ENCODE peak calls at places on chromosomes 2 and 18, in six cellular contexts. One of them, this sample, is unnamed.
A peak's percentile ranks its signal among the peaks of the same experiment; 100 is the strongest.

GRCh38 chr2:48532174-48532573 is 2.2 kb downstream of the STON1 start:
- DNase-seq in astrocyte: no peak
- DNase-seq in mucosa of descending colon: no peak
- DNase-seq in cardiac muscle cell: no peak
- DNase-seq in AG09309: no peak
- DNase-seq in heart left ventricle: no peak
- DNase-seq in this sample: no peak

GRCh38 chr2:239499989-239500914 is 99.4 kb upstream of the HDAC4 start:
- DNase-seq in mucosa of descending colon: no peak
- DNase-seq in heart left ventricle: no peak
- DNase-seq in AG09309: no peak
- DNase-seq in cardiac muscle cell: peak; percentile 36
- DNase-seq in astrocyte: peak; percentile 18
- DNase-seq in this sample: peak; percentile 39

GRCh38 chr2:31208240-31208639 is 9.1 kb downstream of the CAPN14 start:
- DNase-seq in AG09309: no peak
- DNase-seq in astrocyte: no peak
- DNase-seq in mucosa of descending colon: no peak
- DNase-seq in heart left ventricle: no peak
- DNase-seq in cardiac muscle cell: no peak
- DNase-seq in this sample: no peak

GRCh38 chr2:9473985-9474360 is 378 bp upstream of the IAH1 start:
- DNase-seq in AG09309: no peak
- DNase-seq in cardiac muscle cell: peak; percentile 52
- DNase-seq in heart left ventricle: peak; percentile 35
- DNase-seq in mucosa of descending colon: peak; percentile 64
- DNase-seq in astrocyte: no peak
- DNase-seq in this sample: peak; percentile 37

GRCh38 chr2:135607561-135607960 is 76.3 kb downstream of the R3HDM1 start:
- DNase-seq in AG09309: no peak
- DNase-seq in cardiac muscle cell: peak; percentile 57
- DNase-seq in mucosa of descending colon: no peak
- DNase-seq in astrocyte: peak; percentile 13
- DNase-seq in heart left ventricle: no peak
- DNase-seq in this sample: peak; percentile 61

GRCh38 chr2:207403950-207404349 is 125.8 kb upstream of the CREB1 start:
- DNase-seq in mucosa of descending colon: no peak
- DNase-seq in cardiac muscle cell: peak; percentile 10
- DNase-seq in heart left ventricle: no peak
- DNase-seq in AG09309: no peak
- DNase-seq in astrocyte: peak; percentile 74
- DNase-seq in this sample: peak; percentile 24

GRCh38 chr18:71597219-71597618 is 946.9 kb downstream of the CBLN2 start:
- DNase-seq in mucosa of descending colon: no peak
- DNase-seq in cardiac muscle cell: no peak
- DNase-seq in heart left ventricle: no peak
- DNase-seq in astrocyte: no peak
- DNase-seq in AG09309: no peak
- DNase-seq in this sample: no peak

GRCh38 chr2:120847700-120848321 is 112.1 kb downstream of the GLI2 start:
- DNase-seq in AG09309: no peak
- DNase-seq in heart left ventricle: no peak
- DNase-seq in mucosa of descending colon: no peak
- DNase-seq in cardiac muscle cell: peak; percentile 44
- DNase-seq in astrocyte: no peak
- DNase-seq in this sample: peak; percentile 16

GRCh38 chr2:28510184-28510583 is 14.3 kb downstream of the PLB1 start:
- DNase-seq in mucosa of descending colon: no peak
- DNase-seq in AG09309: no peak
- DNase-seq in astrocyte: no peak
- DNase-seq in cardiac muscle cell: peak; percentile 8
- DNase-seq in heart left ventricle: peak; percentile 38
- DNase-seq in this sample: no peak

GRCh38 chr2:235500110-235500760 is 6.4 kb downstream of the AGAP1 start:
- DNase-seq in cardiac muscle cell: no peak
- DNase-seq in astrocyte: no peak
- DNase-seq in heart left ventricle: no peak
- DNase-seq in AG09309: no peak
- DNase-seq in mucosa of descending colon: no peak
- DNase-seq in this sample: no peak

GRCh38 chr18:25834061-25834460 is 256.4 kb downstream of the SS18 start:
- DNase-seq in AG09309: no peak
- DNase-seq in heart left ventricle: no peak
- DNase-seq in astrocyte: no peak
- DNase-seq in mucosa of descending colon: no peak
- DNase-seq in cardiac muscle cell: no peak
- DNase-seq in this sample: no peak

GRCh38 chr2:102770506-102770905 is 8.7 kb downstream of the TMEM182 start:
- DNase-seq in heart left ventricle: no peak
- DNase-seq in mucosa of descending colon: no peak
- DNase-seq in astrocyte: peak; percentile 71
- DNase-seq in cardiac muscle cell: peak; percentile 27
- DNase-seq in AG09309: peak; percentile 11
- DNase-seq in this sample: no peak

GRCh38 chr2:201580486-201580885 is 62.8 kb downstream of the TMEM237 start:
- DNase-seq in mucosa of descending colon: no peak
- DNase-seq in AG09309: peak; percentile 81
- DNase-seq in astrocyte: peak; percentile 78
- DNase-seq in cardiac muscle cell: peak; percentile 95
- DNase-seq in heart left ventricle: no peak
- DNase-seq in this sample: peak; percentile 86

GRCh38 chr2:43022896-43023295 is 203.5 kb downstream of the ZFP36L2 start:
- DNase-seq in AG09309: no peak
- DNase-seq in cardiac muscle cell: no peak
- DNase-seq in heart left ventricle: no peak
- DNase-seq in astrocyte: no peak
- DNase-seq in mucosa of descending colon: no peak
- DNase-seq in this sample: no peak

GRCh38 chr18:23719634-23720201 is 30.5 kb downstream of the LAMA3 start:
- DNase-seq in mucosa of descending colon: no peak
- DNase-seq in AG09309: peak; percentile 98
- DNase-seq in cardiac muscle cell: peak; percentile 96
- DNase-seq in heart left ventricle: no peak
- DNase-seq in astrocyte: peak; percentile 98
- DNase-seq in this sample: peak; percentile 99

GRCh38 chr2:179558010-179558911 is 293.6 kb upstream of the SESTD1 start:
- DNase-seq in cardiac muscle cell: no peak
- DNase-seq in astrocyte: no peak
- DNase-seq in heart left ventricle: no peak
- DNase-seq in mucosa of descending colon: no peak
- DNase-seq in AG09309: no peak
- DNase-seq in this sample: no peak

GRCh38 chr2:142582317-142582716 is 295.1 kb upstream of the KYNU start:
- DNase-seq in AG09309: no peak
- DNase-seq in astrocyte: no peak
- DNase-seq in mucosa of descending colon: no peak
- DNase-seq in heart left ventricle: no peak
- DNase-seq in cardiac muscle cell: no peak
- DNase-seq in this sample: no peak

GRCh38 chr2:207156451-207157161 is 9.1 kb downstream of the KLF7 start:
- DNase-seq in cardiac muscle cell: peak; percentile 36
- DNase-seq in AG09309: no peak
- DNase-seq in heart left ventricle: no peak
- DNase-seq in astrocyte: peak; percentile 37
- DNase-seq in mucosa of descending colon: no peak
- DNase-seq in this sample: no peak

GRCh38 chr2:12652723-12653122 is 64.0 kb upstream of the TRIB2 start:
- DNase-seq in heart left ventricle: peak; percentile 48
- DNase-seq in cardiac muscle cell: no peak
- DNase-seq in AG09309: no peak
- DNase-seq in astrocyte: no peak
- DNase-seq in mucosa of descending colon: no peak
- DNase-seq in this sample: no peak

GRCh38 chr18:31103423-31103822 is 1.2 kb upstream of the DSC2 start:
- DNase-seq in astrocyte: no peak
- DNase-seq in cardiac muscle cell: no peak
- DNase-seq in mucosa of descending colon: no peak
- DNase-seq in AG09309: no peak
- DNase-seq in heart left ventricle: no peak
- DNase-seq in this sample: no peak

GRCh38 chr2:212961255-212961654 is 190.2 kb downstream of the IKZF2 start:
- DNase-seq in cardiac muscle cell: no peak
- DNase-seq in heart left ventricle: no peak
- DNase-seq in astrocyte: no peak
- DNase-seq in AG09309: no peak
- DNase-seq in mucosa of descending colon: no peak
- DNase-seq in this sample: no peak

GRCh38 chr2:203870942-203871341 is 3.4 kb downstream of the CTLA4 start:
- DNase-seq in mucosa of descending colon: no peak
- DNase-seq in cardiac muscle cell: no peak
- DNase-seq in heart left ventricle: no peak
- DNase-seq in astrocyte: no peak
- DNase-seq in AG09309: no peak
- DNase-seq in this sample: no peak

GRCh38 chr2:203870481-203870880 is 2.9 kb downstream of the CTLA4 start:
- DNase-seq in cardiac muscle cell: no peak
- DNase-seq in AG09309: no peak
- DNase-seq in astrocyte: no peak
- DNase-seq in mucosa of descending colon: no peak
- DNase-seq in heart left ventricle: no peak
- DNase-seq in this sample: no peak

GRCh38 chr2:203867561-203868200 is at the start of gene CTLA4:
- DNase-seq in cardiac muscle cell: no peak
- DNase-seq in AG09309: no peak
- DNase-seq in astrocyte: no peak
- DNase-seq in mucosa of descending colon: no peak
- DNase-seq in heart left ventricle: no peak
- DNase-seq in this sample: no peak

GRCh38 chr2:203869610-203870042 is 2.1 kb downstream of the CTLA4 start:
- DNase-seq in heart left ventricle: no peak
- DNase-seq in AG09309: no peak
- DNase-seq in cardiac muscle cell: no peak
- DNase-seq in astrocyte: no peak
- DNase-seq in mucosa of descending colon: no peak
- DNase-seq in this sample: no peak

DNA sequence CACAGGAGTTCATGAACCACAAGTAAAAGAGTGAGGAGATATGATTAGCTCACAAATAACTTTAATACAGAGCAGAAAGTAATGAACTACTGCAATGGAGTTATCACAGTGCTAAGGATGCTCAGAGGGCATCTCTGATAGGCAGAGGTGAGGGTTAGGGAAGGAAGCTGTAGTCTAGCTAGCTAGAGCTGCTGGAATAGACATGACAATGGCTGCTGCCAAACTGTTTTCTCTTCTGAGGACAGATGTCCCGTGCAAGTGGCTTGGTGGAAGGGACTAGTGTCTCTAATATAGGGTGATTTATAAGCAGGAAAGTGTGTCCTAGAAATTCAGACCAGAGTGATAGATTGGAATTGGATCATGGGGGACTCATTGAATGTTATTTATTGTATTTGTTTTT is 1.6 kb downstream of the CTLA4 start:
- DNase-seq in mucosa of descending colon: no peak
- DNase-seq in AG09309: no peak
- DNase-seq in astrocyte: no peak
- DNase-seq in heart left ventricle: no peak
- DNase-seq in cardiac muscle cell: no peak
- DNase-seq in this sample: no peak
- H3K4me3 ChIP-seq in mucosa of descending colon: no peak overlapping the region
- H3K4me3 ChIP-seq in AG09309: no peak overlapping the region
- H3K4me3 ChIP-seq in astrocyte: no peak overlapping the region
- H3K4me3 ChIP-seq in heart left ventricle: no peak overlapping the region
- H3K4me3 ChIP-seq in cardiac muscle cell: no peak overlapping the region
- H3K4me3 ChIP-seq in this sample: no peak overlapping the region

GRCh38 chr18:45724591-45724990 is 610 bp downstream of the SLC14A1 start:
- DNase-seq in cardiac muscle cell: no peak
- DNase-seq in heart left ventricle: no peak
- DNase-seq in mucosa of descending colon: no peak
- DNase-seq in AG09309: no peak
- DNase-seq in astrocyte: peak; percentile 38
- DNase-seq in this sample: peak; percentile 29

GRCh38 chr18:45726603-45727002 is 2.6 kb downstream of the SLC14A1 start:
- DNase-seq in heart left ventricle: no peak
- DNase-seq in cardiac muscle cell: no peak
- DNase-seq in mucosa of descending colon: no peak
- DNase-seq in astrocyte: no peak
- DNase-seq in AG09309: no peak
- DNase-seq in this sample: peak; percentile 39

GRCh38 chr18:45723921-45724320 is at the start of gene SLC14A1:
- DNase-seq in heart left ventricle: no peak
- DNase-seq in astrocyte: no peak
- DNase-seq in mucosa of descending colon: no peak
- DNase-seq in cardiac muscle cell: no peak
- DNase-seq in AG09309: no peak
- DNase-seq in this sample: no peak

GRCh38 chr18:45728341-45729010 is 4.5 kb downstream of the SLC14A1 start:
- DNase-seq in AG09309: peak; percentile 63
- DNase-seq in astrocyte: peak; percentile 89
- DNase-seq in heart left ventricle: no peak
- DNase-seq in mucosa of descending colon: no peak
- DNase-seq in cardiac muscle cell: peak; percentile 51
- DNase-seq in this sample: peak; percentile 68

GRCh38 chr18:45727068-45727467 is 3.1 kb downstream of the SLC14A1 start:
- DNase-seq in AG09309: no peak
- DNase-seq in astrocyte: peak; percentile 59
- DNase-seq in cardiac muscle cell: no peak
- DNase-seq in heart left ventricle: no peak
- DNase-seq in mucosa of descending colon: no peak
- DNase-seq in this sample: peak; percentile 69
- H3K4me3 ChIP-seq in AG09309: no peak overlapping the region
- H3K4me3 ChIP-seq in astrocyte: no peak overlapping the region
- H3K4me3 ChIP-seq in cardiac muscle cell: no peak overlapping the region
- H3K4me3 ChIP-seq in heart left ventricle: no peak overlapping the region
- H3K4me3 ChIP-seq in mucosa of descending colon: no peak overlapping the region
- H3K4me3 ChIP-seq in this sample: no peak overlapping the region

GRCh38 chr18:55478301-55478660 is 109.7 kb downstream of the TCF4 start:
- DNase-seq in astrocyte: no peak
- DNase-seq in AG09309: no peak
- DNase-seq in mucosa of descending colon: no peak
- DNase-seq in heart left ventricle: no peak
- DNase-seq in cardiac muscle cell: peak; percentile 28
- DNase-seq in this sample: no peak
- H3K4me3 ChIP-seq in astrocyte: peak overlapping the region; percentile 52
- H3K4me3 ChIP-seq in AG09309: no peak overlapping the region
- H3K4me3 ChIP-seq in mucosa of descending colon: no peak overlapping the region
- H3K4me3 ChIP-seq in heart left ventricle: peak overlapping the region; percentile 16
- H3K4me3 ChIP-seq in cardiac muscle cell: no peak overlapping the region
- H3K4me3 ChIP-seq in this sample: peak overlapping the region; percentile 52

GRCh38 chr2:190649035-190649797 is at the start of gene NAB1:
- DNase-seq in AG09309: no peak
- DNase-seq in cardiac muscle cell: peak; percentile 57
- DNase-seq in astrocyte: no peak
- DNase-seq in mucosa of descending colon: peak; percentile 53
- DNase-seq in heart left ventricle: peak; percentile 68
- DNase-seq in this sample: no peak
- H3K4me3 ChIP-seq in AG09309: peak within 1 kb of the TSS; percentile 78
- H3K4me3 ChIP-seq in cardiac muscle cell: peak within 1 kb of the TSS; percentile 89
- H3K4me3 ChIP-seq in astrocyte: peak within 1 kb of the TSS; percentile 80
- H3K4me3 ChIP-seq in mucosa of descending colon: peak within 1 kb of the TSS; percentile 77
- H3K4me3 ChIP-seq in heart left ventricle: peak within 1 kb of the TSS; percentile 90
- H3K4me3 ChIP-seq in this sample: peak within 1 kb of the TSS; percentile 79

DNA sequence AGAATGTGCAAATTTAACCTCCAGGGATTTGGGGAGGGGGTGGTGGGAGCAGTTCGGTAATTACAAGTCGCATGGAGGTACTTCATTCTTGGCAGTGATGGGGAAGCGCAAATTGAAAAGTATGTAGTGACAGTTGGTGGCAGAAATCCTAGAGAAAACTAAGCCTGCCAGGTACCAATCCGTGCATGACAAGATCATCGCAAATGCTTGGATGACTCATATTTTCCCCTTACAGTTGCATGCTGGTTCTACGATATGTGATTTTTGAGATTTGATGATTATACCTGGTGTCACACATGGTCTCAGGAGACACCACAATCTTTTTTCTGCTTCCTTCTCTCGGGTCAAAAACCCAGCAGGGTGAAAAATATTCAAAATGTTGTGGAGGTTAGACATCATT is 479.7 kb upstream of the ID2 start:
- DNase-seq in heart left ventricle: no peak
- DNase-seq in cardiac muscle cell: no peak
- DNase-seq in astrocyte: no peak
- DNase-seq in AG09309: no peak
- DNase-seq in mucosa of descending colon: no peak
- DNase-seq in this sample: no peak
- H3K4me3 ChIP-seq in heart left ventricle: no peak overlapping the region
- H3K4me3 ChIP-seq in cardiac muscle cell: no peak overlapping the region
- H3K4me3 ChIP-seq in astrocyte: no peak overlapping the region
- H3K4me3 ChIP-seq in AG09309: no peak overlapping the region
- H3K4me3 ChIP-seq in mucosa of descending colon: no peak overlapping the region
- H3K4me3 ChIP-seq in this sample: no peak overlapping the region